ENCODE peak calls at places on chromosomes 12 and 14, in seven cellular contexts. H is AG04450, S is tibial artery, L is osteoblast, G is pancreas, T is left ventricle myocardium inferior, N is HL-60. U is an unnamed sample. For H3K27me3, the result is how much of the 10 kb centered on the place peaks cover.

GRCh38 chr12:65948320-65949008 is 124.2 kb downstream of the HMGA2 start:
- DNase-seq in H (peak), S (peak), L (peak), G (peak), T (peak), N (no peak), U (peak)

GRCh38 chr14:60311417-60311816 is 62.4 kb downstream of the PPM1A start:
- DNase-seq in H (no peak), S (no peak), L (no peak), G (no peak), T (no peak), N (no peak), U (no peak)

GRCh38 chr12:95593266-95593871 is 42.1 kb upstream of the USP44 start:
- DNase-seq in H (no peak), S (no peak), L (no peak), G (no peak), T (peak), N (no peak), U (peak)

GRCh38 chr14:60188115-60188514 is 22.9 kb upstream of the DHRS7 start:
- DNase-seq in H (no peak), S (no peak), L (no peak), G (no peak), T (no peak), N (no peak), U (no peak)

GRCh38 chr12:47752552-47752951 is 6.1 kb downstream of the RAPGEF3 start:
- DNase-seq in H (no peak), S (no peak), L (peak), G (no peak), T (no peak), N (no peak), U (no peak)

GRCh38 chr12:69383074-69383473 is 23.5 kb downstream of the YEATS4 start:
- DNase-seq in H (no peak), S (no peak), L (no peak), G (no peak), T (no peak), N (no peak), U (no peak)

GRCh38 chr12:44476683-44477082 is 399.4 kb downstream of the NELL2 start:
- DNase-seq in H (no peak), S (no peak), L (no peak), G (no peak), T (no peak), N (no peak), U (no peak)

GRCh38 chr12:121465921-121466799 is 66.2 kb downstream of the RNF34 start:
- DNase-seq in H (no peak), S (no peak), L (peak), G (peak), T (no peak), N (peak), U (peak)

GRCh38 chr12:122079038-122079531 is 529 bp downstream of the MLXIP start:
- DNase-seq in H (no peak), S (peak), L (peak), G (peak), T (no peak), N (peak), U (no peak)

GRCh38 chr12:71683633-71684032 is 2.2 kb upstream of the TMEM19 start:
- DNase-seq in H (no peak), S (no peak), L (no peak), G (no peak), T (no peak), N (no peak), U (no peak)

GRCh38 chr12:93244514-93245077 is 133.1 kb upstream of the NUDT4 start:
- DNase-seq in H (no peak), S (no peak), L (no peak), G (no peak), T (no peak), N (no peak), U (no peak)

GRCh38 chr14:104342435-104343293 is 204.3 kb downstream of the KIF26A start:
- DNase-seq in H (no peak), S (peak), L (peak), G (peak), T (no peak), N (no peak), U (no peak)

GRCh38 chr12:31647106-31647505 is 12.4 kb upstream of the ETFBKMT start:
- DNase-seq in H (no peak), S (no peak), L (peak), G (no peak), T (no peak), N (peak), U (no peak)

GRCh38 chr12:58071994-58072393 is 130.6 kb downstream of the ATP23 start:
- DNase-seq in H (no peak), S (no peak), L (no peak), G (no peak), T (no peak), N (no peak), U (no peak)

GRCh38 chr12:26028953-26029740 is 70.7 kb downstream of the RASSF8 start:
- DNase-seq in H (peak), S (no peak), L (no peak), G (no peak), T (no peak), N (peak), U (no peak)

GRCh38 chr12:46131729-46132128 is 137.1 kb downstream of the SLC38A1 start:
- DNase-seq in H (no peak), S (no peak), L (peak), G (no peak), T (no peak), N (no peak), U (no peak)

GRCh38 chr14:66643344-66643743 is 135.4 kb downstream of the GPHN start:
- DNase-seq in H (no peak), S (no peak), L (no peak), G (no peak), T (no peak), N (no peak), U (no peak)

GRCh38 chr12:42696424-42697149 is 107.0 kb upstream of the PRICKLE1 start:
- DNase-seq in H (peak), S (peak), L (no peak), G (no peak), T (peak), N (peak), U (peak)

GRCh38 chr14:90756755-90757345 is 59.4 kb downstream of the TTC7B start:
- DNase-seq in H (no peak), S (no peak), L (no peak), G (no peak), T (no peak), N (no peak), U (no peak)

GRCh38 chr12:117105902-117106301 is 6.7 kb upstream of the TESC start:
- DNase-seq in H (no peak), S (no peak), L (no peak), G (no peak), T (no peak), N (peak), U (no peak)

GRCh38 chr12:104057771-104058197 is 6.5 kb upstream of the HCFC2 start:
- DNase-seq in H (no peak), S (no peak), L (peak), G (no peak), T (no peak), N (no peak), U (no peak)

GRCh38 chr12:115228434-115228833 is 544.5 kb upstream of the TBX3 start:
- DNase-seq in H (no peak), S (no peak), L (no peak), G (no peak), T (no peak), N (no peak), U (no peak)

GRCh38 chr14:78863143-78863542 is 693.0 kb downstream of the NRXN3 start:
- DNase-seq in H (no peak), S (no peak), L (peak), G (no peak), T (no peak), N (no peak), U (no peak)

GRCh38 chr14:21060590-21061346 is 3.1 kb downstream of the RNASE8 start:
- DNase-seq in H (no peak), S (no peak), L (peak), G (no peak), T (no peak), N (no peak), U (no peak)

GRCh38 chr14:33465952-33466700 is 484.7 kb downstream of the EGLN3 start:
- DNase-seq in H (no peak), S (no peak), L (no peak), G (no peak), T (no peak), N (no peak), U (no peak)

GRCh38 chr12:52380271-52380694 is 5.2 kb downstream of the KRT84 start:
- DNase-seq in H (no peak), S (no peak), L (peak), G (peak), T (no peak), N (peak), U (no peak)

GRCh38 chr14:105152794-105153241 is 15.8 kb downstream of the JAG2 start:
- DNase-seq in H (no peak), S (no peak), L (peak), G (no peak), T (peak), N (no peak), U (peak)

GRCh38 chr14:41605550-41606248 is 977 bp upstream of the LRFN5 start:
- DNase-seq in H (no peak), S (no peak), L (peak), G (no peak), T (no peak), N (no peak), U (no peak)

GRCh38 chr14:100532916-100533630 is 54.1 kb downstream of the BEGAIN start:
- DNase-seq in H (peak), S (peak), L (peak), G (peak), T (peak), N (peak), U (peak)

GRCh38 chr12:64560395-64561301 is 49.6 kb upstream of the RASSF3 start:
- DNase-seq in H (peak), S (no peak), L (peak), G (no peak), T (no peak), N (peak), U (no peak)

GRCh38 chr12:109879332-109880048 is 851 bp downstream of the GLTP start:
- DNase-seq in H (no peak), S (no peak), L (peak), G (no peak), T (no peak), N (no peak), U (no peak)

GRCh38 chr14:58673722-58674121 is 36.0 kb downstream of the DACT1 start:
- DNase-seq in H (no peak), S (no peak), L (no peak), G (no peak), T (no peak), N (no peak), U (no peak)

GRCh38 chr14:90804776-90805391 is 11.3 kb downstream of the TTC7B start:
- DNase-seq in H (no peak), S (no peak), L (peak), G (no peak), T (no peak), N (no peak), U (peak)

GRCh38 chr14:67335781-67336180 is 23.8 kb downstream of the ATP6V1D start:
- DNase-seq in H (no peak), S (no peak), L (no peak), G (no peak), T (no peak), N (no peak), U (no peak)

GRCh38 chr14:58822856-58823255 is 185.1 kb downstream of the DACT1 start:
- DNase-seq in H (no peak), S (no peak), L (no peak), G (no peak), T (no peak), N (no peak), U (no peak)

GRCh38 chr14:67487937-67488893 is at the start of gene TMEM229B:
- DNase-seq in H (no peak), S (no peak), L (no peak), G (no peak), T (no peak), N (peak), U (peak)

DNA sequence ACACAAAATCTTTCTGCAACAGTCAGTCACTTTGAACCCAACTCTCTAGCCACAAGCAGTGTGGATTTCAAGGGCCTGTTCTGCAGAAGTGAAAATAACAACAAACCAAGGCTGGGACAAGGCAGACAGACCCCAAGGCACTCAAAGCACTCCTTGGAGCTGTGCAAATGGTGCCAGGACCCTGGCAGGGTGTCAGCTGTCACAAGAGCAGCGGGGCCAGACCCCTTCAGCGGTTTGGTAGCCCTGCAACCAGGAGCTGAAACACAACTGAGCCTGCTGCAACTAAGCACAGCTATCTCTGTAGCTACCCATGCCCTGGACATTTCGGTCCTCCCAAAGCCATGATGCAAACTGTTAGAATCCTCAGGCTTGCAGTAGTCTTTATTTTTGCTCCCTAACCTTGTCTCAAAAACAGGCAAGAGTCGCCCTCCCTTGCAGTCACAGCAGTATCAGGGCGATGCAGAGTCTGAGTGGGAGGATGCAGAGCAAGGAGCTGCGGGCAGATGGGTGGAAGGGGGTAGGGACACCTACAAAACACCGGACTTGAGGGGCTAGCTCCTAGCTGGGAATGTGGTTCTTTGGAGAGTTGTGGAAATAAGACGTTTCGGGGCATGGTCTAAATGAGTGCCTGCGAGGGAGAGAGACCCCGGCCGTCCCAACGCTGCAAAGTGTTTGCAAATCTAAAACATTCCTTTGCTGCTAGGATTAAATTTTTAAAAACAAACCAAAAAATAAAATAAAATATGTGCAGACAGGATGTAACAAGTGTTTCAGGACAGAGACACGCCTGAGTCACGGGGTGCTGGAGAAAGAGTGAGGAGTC is 1.1 kb downstream of the NUAK1 start:
- DNase-seq in H (no peak), S (no peak), L (peak), G (no peak), T (no peak), N (no peak), U (no peak)
- H3K27me3 ChIP-seq in H (under half), S (under half), L (under half), G (under half), T (under half), N (under half), U (under half)

GRCh38 chr12:54003625-54004024 is 3.7 kb downstream of the HOXC9 start:
- DNase-seq in H (no peak), S (no peak), L (no peak), G (no peak), T (no peak), N (no peak), U (no peak)

GRCh38 chr12:54001283-54002187 is 1.6 kb downstream of the HOXC9 start:
- DNase-seq in H (no peak), S (no peak), L (no peak), G (no peak), T (no peak), N (no peak), U (no peak)

GRCh38 chr12:54002278-54002914 is 2.4 kb downstream of the HOXC9 start:
- DNase-seq in H (no peak), S (no peak), L (no peak), G (no peak), T (no peak), N (no peak), U (no peak)

GRCh38 chr12:54004063-54004840 is 4.3 kb downstream of the HOXC9 start:
- DNase-seq in H (no peak), S (no peak), L (peak), G (no peak), T (no peak), N (no peak), U (no peak)

GRCh38 chr12:54002915-54003339 is 3.0 kb downstream of the HOXC9 start:
- DNase-seq in H (no peak), S (no peak), L (no peak), G (no peak), T (no peak), N (no peak), U (no peak)
- H3K27me3 ChIP-seq in H (half or more), S (under half), L (under half), G (half or more), T (half or more), N (half or more), U (half or more)

DNA sequence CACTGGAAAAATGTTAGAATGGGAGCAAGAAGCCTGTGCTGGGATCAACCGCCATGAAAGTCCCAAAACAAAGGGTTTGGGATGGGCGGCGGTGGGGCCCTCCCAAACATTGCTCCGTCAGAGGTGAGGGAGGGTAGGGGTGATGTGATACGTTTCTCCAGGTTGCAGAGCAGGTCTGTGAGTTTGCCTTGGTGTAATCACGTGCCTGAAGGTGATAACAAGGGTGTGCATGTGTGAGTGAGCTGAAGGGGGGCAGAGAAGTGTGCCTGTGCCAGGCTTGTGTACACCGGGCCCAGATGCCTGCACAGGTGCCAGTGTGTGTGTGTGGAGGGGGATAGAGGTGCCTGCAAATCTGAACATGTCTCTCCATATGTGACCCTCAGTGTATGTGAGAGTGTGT is 55.8 kb downstream of the SMUG1 start:
- DNase-seq in H (no peak), S (no peak), L (peak), G (no peak), T (no peak), N (no peak), U (no peak)
- H3K27me3 ChIP-seq in H (half or more), S (under half), L (under half), G (under half), T (half or more), N (under half), U (under half)

DNA sequence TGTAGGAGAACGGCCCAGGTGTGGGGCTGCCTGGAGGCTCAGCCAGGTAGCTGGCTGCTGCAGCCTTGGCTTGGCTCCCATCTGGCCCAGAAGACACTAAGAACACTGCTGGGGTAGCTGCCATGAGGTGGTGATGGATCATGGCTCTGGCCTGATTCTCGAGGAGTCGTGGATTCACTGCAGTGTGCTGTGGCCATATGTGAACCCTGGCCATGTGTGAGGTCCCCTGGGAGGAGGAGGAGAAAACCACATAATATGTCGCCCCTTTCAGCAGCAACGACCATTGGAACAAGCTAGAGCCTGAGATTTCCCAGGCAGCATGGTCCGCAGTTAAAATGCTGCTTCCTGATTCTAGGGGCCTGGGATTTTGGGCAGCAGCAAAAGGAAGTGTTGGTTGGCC is 4.0 kb upstream of the PRMT8 start:
- DNase-seq in H (no peak), S (no peak), L (no peak), G (no peak), T (no peak), N (no peak), U (no peak)
- H3K27me3 ChIP-seq in H (under half), S (half or more), L (under half), G (under half), T (half or more), N (under half), U (under half)

DNA sequence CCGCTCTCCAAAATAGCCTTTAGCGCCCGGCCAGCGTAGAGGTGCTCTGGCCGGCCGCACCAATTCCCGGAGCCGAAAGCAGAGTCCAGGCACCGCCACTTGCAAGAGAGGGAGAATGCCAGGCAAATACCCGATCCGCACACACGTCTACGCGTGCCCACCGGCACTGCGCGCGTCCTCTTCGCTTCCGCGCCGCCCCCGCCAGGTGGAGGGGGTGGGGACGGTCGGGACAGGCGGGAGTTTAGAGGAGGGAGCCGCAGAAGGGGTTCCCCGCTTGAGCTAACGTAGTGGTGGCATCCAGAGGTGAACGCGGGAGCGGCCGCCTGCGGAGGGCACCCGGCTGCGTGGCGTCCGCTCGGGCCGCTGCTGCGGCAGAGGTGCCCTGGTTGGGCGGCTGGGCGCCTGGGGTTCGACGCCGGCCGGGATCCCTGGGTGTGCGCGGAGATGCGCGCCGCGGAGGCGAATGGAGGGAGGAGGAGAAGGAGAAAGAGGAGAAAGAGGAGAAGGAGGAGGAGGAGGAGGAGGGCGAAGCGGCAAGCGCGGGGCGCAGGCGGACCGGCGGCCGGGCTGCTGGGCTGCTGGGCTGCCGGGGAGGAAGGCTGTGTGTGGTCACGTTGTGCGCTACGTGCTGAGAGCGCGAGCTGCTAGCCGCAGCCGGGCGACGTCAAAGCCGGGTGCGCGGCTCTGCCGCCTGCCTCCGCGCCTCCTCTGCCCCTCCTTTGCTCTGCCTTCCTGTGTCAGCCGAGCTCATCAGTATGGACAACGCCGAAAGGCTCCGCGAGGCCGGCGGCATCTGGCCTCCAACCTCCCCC is at the start of gene MDGA2:
- DNase-seq in H (no peak), S (no peak), L (peak), G (peak), T (no peak), N (peak), U (no peak)
- H3K27me3 ChIP-seq in H (under half), S (half or more), L (under half), G (under half), T (half or more), N (under half), U (half or more)

GRCh38 chr14:94889520-94890312 is 119.8 kb upstream of the GSC start:
- DNase-seq in H (no peak), S (no peak), L (no peak), G (no peak), T (no peak), N (no peak), U (no peak)
- H3K27me3 ChIP-seq in H (under half), S (under half), L (under half), G (under half), T (half or more), N (under half), U (under half)

DNA sequence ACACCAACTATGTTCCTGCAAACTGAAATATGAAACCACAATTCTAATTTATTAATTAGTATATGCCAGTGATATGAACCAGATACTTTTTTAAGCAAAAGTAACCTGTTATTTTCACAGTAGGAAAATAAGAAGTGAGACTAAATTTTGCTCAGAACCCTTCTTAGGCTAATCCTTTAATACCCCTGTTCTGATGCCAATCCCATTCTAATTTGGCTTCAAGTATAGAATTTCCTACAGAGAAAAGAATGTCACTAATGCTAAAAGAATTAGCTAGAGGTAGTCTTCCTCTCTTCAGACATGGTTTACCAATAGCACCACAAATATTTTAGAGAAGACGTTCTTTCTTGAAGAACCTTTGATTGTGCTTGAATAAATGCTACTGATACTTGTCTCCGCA is 758.4 kb downstream of the FLRT2 start:
- DNase-seq in H (no peak), S (no peak), L (no peak), G (no peak), T (no peak), N (no peak), U (no peak)
- H3K27me3 ChIP-seq in H (under half), S (under half), L (under half), G (under half), T (under half), N (under half), U (under half)